ENCODE peak calls at places on chromosomes 11 and 22, in ten cellular contexts. J is GM23248, V is HepG2, T is IMR-90, M is RWPE1, G is T-helper 1 cell, H is uterus, R is SW 1271, Y is neural progenitor cell, I is NCI-H2081. N is an unnamed sample.

GRCh38 chr11:73538381-73538872 is 59.5 kb downstream of the FAM168A start:
- DNase-seq in J (peak), R (no peak), T (no peak), G (no peak), M (no peak), I (no peak), H (no peak), V (no peak), Y (peak), N (no peak)

GRCh38 chr11:109914809-109915653 is 178.2 kb upstream of the ZC3H12C start:
- DNase-seq in M (peak), V (no peak), G (no peak), H (no peak), T (peak), Y (no peak), I (no peak), J (peak), R (no peak), N (peak)

GRCh38 chr22:46031066-46031465 is 54.1 kb upstream of the WNT7B start:
- DNase-seq in G (no peak), M (no peak), V (no peak), H (peak), J (no peak), I (no peak), T (no peak), Y (no peak), R (no peak), N (no peak)

GRCh38 chr11:106917973-106918372 is 100.3 kb downstream of the GUCY1A2 start:
- DNase-seq in G (no peak), R (peak), J (peak), Y (peak), V (peak), T (peak), H (no peak), M (no peak), I (peak), N (no peak)

GRCh38 chr11:102429691-102430090 is 22.9 kb downstream of the TMEM123 start:
- DNase-seq in M (no peak), T (no peak), J (no peak), V (no peak), H (no peak), I (peak), Y (no peak), G (no peak), R (no peak), N (no peak)

GRCh38 chr11:65867284-65868071 is 5.1 kb downstream of the EFEMP2 start:
- DNase-seq in H (no peak), Y (peak), T (no peak), G (no peak), M (no peak), V (no peak), I (no peak), J (no peak), R (no peak), N (no peak)

GRCh38 chr11:44988981-44989635 is 38.4 kb upstream of the TP53I11 start:
- DNase-seq in J (no peak), M (no peak), T (no peak), V (no peak), Y (no peak), R (no peak), G (no peak), I (no peak), H (no peak), N (no peak)

GRCh38 chr11:19164881-19165280 is 36.9 kb downstream of the CSRP3 start:
- DNase-seq in I (no peak), G (no peak), Y (no peak), M (no peak), H (no peak), J (no peak), R (no peak), V (no peak), T (no peak), N (no peak)

GRCh38 chr11:35160902-35161585 is 22.1 kb downstream of the CD44 start:
- DNase-seq in H (no peak), V (no peak), M (no peak), G (no peak), J (no peak), R (no peak), I (no peak), Y (no peak), T (no peak), N (no peak)

GRCh38 chr11:93784935-93785360 is 866 bp downstream of the MED17 start:
- DNase-seq in R (peak), T (no peak), J (peak), H (no peak), G (no peak), M (peak), V (no peak), Y (peak), I (peak), N (no peak)

GRCh38 chr11:116738975-116739374 is 33.8 kb downstream of the BUD13 start:
- DNase-seq in J (no peak), T (no peak), Y (no peak), H (no peak), V (no peak), G (no peak), R (no peak), M (no peak), I (no peak), N (no peak)

GRCh38 chr22:39959640-39960447 is at the start of gene TMA7B:
- DNase-seq in Y (peak), H (no peak), I (peak), J (peak), G (no peak), V (no peak), R (peak), T (peak), M (peak), N (peak)

GRCh38 chr22:20056696-20057386 is 23.2 kb upstream of the DGCR8 start:
- DNase-seq in V (no peak), G (no peak), M (no peak), H (no peak), R (no peak), I (no peak), J (no peak), Y (no peak), T (no peak), N (no peak)

GRCh38 chr22:49735411-49736311 is 92.0 kb downstream of the BRD1 start:
- DNase-seq in I (no peak), V (no peak), Y (peak), R (no peak), G (no peak), M (peak), H (no peak), T (no peak), J (peak), N (no peak)

GRCh38 chr11:96015911-96016565 is 92.1 kb upstream of the MTMR2 start:
- DNase-seq in I (no peak), R (no peak), H (no peak), G (peak), J (no peak), Y (no peak), M (no peak), V (peak), T (no peak), N (no peak)

GRCh38 chr22:37243402-37244113 is 511 bp downstream of the RAC2 start:
- DNase-seq in R (no peak), Y (no peak), T (no peak), H (no peak), M (no peak), V (no peak), I (no peak), G (no peak), J (no peak), N (no peak)

GRCh38 chr11:27395556-27396258 is 32.7 kb upstream of the CCDC34 start:
- DNase-seq in G (no peak), H (no peak), R (no peak), V (peak), T (peak), M (no peak), Y (peak), J (peak), I (peak), N (peak)

GRCh38 chr11:8390851-8391612 is 127.4 kb upstream of the LMO1 start:
- DNase-seq in R (no peak), T (no peak), J (no peak), G (no peak), I (no peak), V (no peak), M (no peak), Y (no peak), H (no peak), N (no peak)

GRCh38 chr11:59776210-59777066 is 21.3 kb downstream of the STX3 start:
- DNase-seq in T (peak), J (peak), M (peak), H (no peak), Y (no peak), G (no peak), I (no peak), R (peak), V (peak), N (peak)

GRCh38 chr11:73951797-73952196 is 971 bp downstream of the DNAJB13 start:
- DNase-seq in R (no peak), V (no peak), I (no peak), J (no peak), T (peak), G (no peak), Y (no peak), H (no peak), M (no peak), N (no peak)

GRCh38 chr11:44596541-44597276 is 31.2 kb downstream of the CD82 start:
- DNase-seq in T (no peak), V (no peak), J (peak), Y (no peak), H (no peak), M (no peak), I (no peak), G (peak), R (no peak), N (no peak)

GRCh38 chr22:20418211-20418788 is 19.3 kb downstream of the SCARF2 start:
- DNase-seq in T (peak), M (peak), G (peak), I (peak), J (peak), R (peak), H (peak), Y (peak), V (peak), N (peak)

GRCh38 chr11:61516191-61516590 is 7.6 kb downstream of the LRRC10B start:
- DNase-seq in R (no peak), H (no peak), G (no peak), V (no peak), I (no peak), M (no peak), T (no peak), Y (peak), J (peak), N (no peak)

GRCh38 chr11:77884829-77885190 is 63.9 kb downstream of the AAMDC start:
- DNase-seq in I (no peak), G (no peak), J (no peak), H (no peak), V (no peak), M (no peak), R (no peak), T (no peak), Y (no peak), N (no peak)

GRCh38 chr11:125207866-125208425 is 43.4 kb downstream of the PKNOX2 start:
- DNase-seq in G (no peak), V (no peak), R (no peak), Y (no peak), M (peak), H (no peak), J (peak), I (no peak), T (peak), N (peak)

GRCh38 chr22:46528121-46528610 is 9.3 kb downstream of the CELSR1 start:
- DNase-seq in R (no peak), J (no peak), G (no peak), M (peak), I (no peak), Y (no peak), T (peak), H (no peak), V (peak), N (peak)

GRCh38 chr11:113991718-113992458 is 17.0 kb downstream of the HTR3A start:
- DNase-seq in I (peak), H (no peak), J (no peak), Y (no peak), M (no peak), G (no peak), R (no peak), V (no peak), T (no peak), N (no peak)